ENCODE peak calls at places on chromosomes 11 and 22, in ten cellular contexts. X, U, E, O, C, W, M, J, Q and D are unnamed samples.
A peak's percentile ranks its signal among the peaks of the same experiment; 100 is the strongest.

GRCh38 chr11:47607380-47607779 is 13.2 kb upstream of the C1QTNF4 start:
- DNase-seq in J (peak; percentile 94), O (peak; percentile 40), W (no peak), U (peak; percentile 87), X (no peak), C (no peak), E (no peak), Q (no peak), M (peak; percentile 53), D (no peak)

GRCh38 chr11:91921974-91922373 is 302.6 kb upstream of the FAT3 start:
- DNase-seq in W (no peak), M (no peak), U (no peak), C (no peak), X (no peak), Q (no peak), E (no peak), J (no peak), O (no peak), D (no peak)

GRCh38 chr11:30150425-30150824 is 80.4 kb upstream of the FSHB start:
- DNase-seq in O (no peak), J (no peak), U (no peak), C (no peak), E (no peak), X (no peak), M (no peak), W (no peak), Q (no peak), D (no peak)

GRCh38 chr11:48004456-48004855 is 24.1 kb downstream of the PTPRJ start:
- DNase-seq in Q (no peak), J (no peak), X (no peak), U (no peak), O (no peak), W (no peak), C (no peak), M (no peak), E (peak; percentile 41), D (no peak)

GRCh38 chr11:120334894-120335462 is 1.2 kb upstream of the ARHGEF12 start:
- DNase-seq in O (peak; percentile 87), U (peak; percentile 98), Q (no peak), X (no peak), M (no peak), J (peak; percentile 84), C (peak; percentile 35), E (peak; percentile 67), W (peak; percentile 40), D (no peak)

GRCh38 chr11:131593301-131593700 is 222.9 kb downstream of the NTM start:
- DNase-seq in X (no peak), Q (no peak), M (no peak), C (no peak), W (no peak), U (no peak), J (no peak), E (no peak), O (no peak), D (no peak)

GRCh38 chr11:124754309-124754708 is 2.3 kb upstream of the VSIG2 start:
- DNase-seq in O (no peak), W (no peak), Q (no peak), C (no peak), J (no peak), E (no peak), M (no peak), U (peak; percentile 15), X (no peak), D (no peak)

GRCh38 chr22:30513462-30513861 is 8.0 kb upstream of the SEC14L4 start:
- DNase-seq in X (no peak), C (no peak), U (no peak), E (no peak), Q (no peak), O (no peak), J (no peak), W (no peak), M (no peak), D (peak; percentile 1)

GRCh38 chr11:109133159-109133558 is 288.8 kb upstream of the C11orf87 start:
- DNase-seq in E (no peak), J (no peak), X (no peak), C (no peak), M (no peak), O (no peak), W (no peak), Q (no peak), U (no peak), D (no peak)

GRCh38 chr11:2699185-2699530 is 636 bp downstream of the KCNQ1OT1 start:
- DNase-seq in X (peak; percentile 76), M (no peak), Q (peak; percentile 56), C (peak; percentile 15), O (no peak), U (no peak), W (peak; percentile 35), J (no peak), E (no peak), D (peak; percentile 83)

GRCh38 chr11:68946416-68947090 is 34.2 kb downstream of the MRGPRD start:
- DNase-seq in J (peak; percentile 72), W (peak; percentile 31), Q (no peak), C (no peak), M (peak; percentile 47), O (no peak), E (no peak), U (peak; percentile 92), X (no peak), D (peak; percentile 66)

GRCh38 chr11:128422576-128423370 is 164.6 kb downstream of the ETS1 start:
- DNase-seq in E (peak; percentile 95), W (no peak), X (no peak), J (no peak), Q (peak; percentile 47), M (peak; percentile 60), C (no peak), O (peak; percentile 80), U (no peak), D (peak; percentile 68)

GRCh38 chr22:25402501-25403283 is 161.8 kb upstream of the GRK3 start:
- DNase-seq in M (no peak), W (no peak), Q (no peak), X (peak; percentile 43), U (peak; percentile 32), J (no peak), C (no peak), O (peak; percentile 73), E (no peak), D (peak; percentile 64)
- H3K27ac ChIP-seq in M (peak overlapping the region; percentile 96), W (peak overlapping the region; percentile 98), Q (peak overlapping the region; percentile 90), X (peak overlapping the region; percentile 66), U (peak overlapping the region; percentile 74), J (no peak overlapping the region), C (no peak overlapping the region), O (peak overlapping the region; percentile 89), E (no peak overlapping the region), D (peak overlapping the region; percentile 92)

DNA sequence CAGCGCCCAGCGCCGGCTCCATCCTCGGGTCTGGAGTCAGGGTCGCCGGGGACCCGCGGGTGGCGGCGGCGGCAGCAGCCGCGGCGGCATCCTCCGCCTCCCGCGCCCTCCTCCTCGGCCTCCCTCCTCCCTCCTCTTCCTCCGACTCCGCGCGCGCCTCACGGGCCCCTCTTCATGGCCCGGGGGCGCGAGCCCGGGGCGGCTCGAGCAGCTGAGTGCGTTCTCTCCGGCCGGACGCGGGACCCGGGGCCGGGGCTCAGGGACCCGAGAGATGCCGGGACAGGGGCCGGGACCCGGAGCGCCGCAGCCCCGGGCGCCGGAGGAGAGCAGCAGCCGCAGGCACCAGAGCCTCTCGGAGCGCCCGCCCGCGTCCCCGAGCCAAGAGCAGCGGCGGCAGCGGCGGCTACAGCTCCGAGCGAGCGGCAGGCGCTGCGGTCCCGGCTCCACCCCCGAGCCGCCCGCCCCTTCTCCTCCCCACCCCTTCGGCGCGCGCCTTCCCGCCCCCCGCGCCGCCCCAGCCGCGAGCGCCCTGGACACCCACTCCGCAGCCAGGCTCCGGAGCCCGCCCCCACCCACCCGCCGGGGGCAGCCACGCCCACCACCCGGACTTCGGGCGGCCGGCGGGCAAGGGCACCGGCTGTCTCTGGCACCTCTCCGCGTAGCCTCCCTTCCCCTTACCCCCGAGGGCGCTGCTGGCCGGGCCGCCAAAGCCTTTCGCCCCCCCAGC is at the start of gene CHST1:
- DNase-seq in C (no peak), X (peak; percentile 76), M (peak; percentile 74), E (no peak), Q (no peak), U (no peak), W (no peak), J (no peak), O (peak; percentile 42), D (peak; percentile 86)
- H3K4me3 ChIP-seq in C (peak within 1 kb of the TSS; percentile 74), X (peak within 1 kb of the TSS; percentile 57), M (peak within 1 kb of the TSS; percentile 88), E (peak within 1 kb of the TSS; percentile 9), Q (peak within 1 kb of the TSS; percentile 65), U (peak within 1 kb of the TSS; percentile 41), W (peak within 1 kb of the TSS; percentile 67), J (peak within 1 kb of the TSS; percentile 57), O (peak within 1 kb of the TSS; percentile 68), D (no peak within 1 kb of the TSS)

DNA sequence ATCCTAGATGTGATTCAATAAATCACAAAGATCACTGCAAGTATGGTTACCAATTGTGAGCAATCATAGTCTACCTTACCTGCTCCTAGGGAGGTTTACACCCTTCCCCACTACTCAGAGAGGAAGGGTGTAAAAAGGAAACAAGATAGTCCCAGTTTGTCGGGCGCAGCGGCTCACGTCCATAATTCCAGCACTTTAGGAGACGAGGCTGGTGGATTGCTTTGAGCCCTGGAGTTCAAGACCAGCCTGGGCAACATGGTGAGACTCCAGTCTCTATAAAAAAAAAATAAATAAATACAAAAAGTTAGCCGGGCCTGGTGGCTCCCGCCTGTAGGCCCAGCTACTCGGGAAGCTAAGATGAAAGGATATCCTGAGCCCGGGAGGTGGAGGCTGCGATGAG is 962 bp upstream of the AMBRA1 start:
- DNase-seq in X (no peak), E (no peak), Q (no peak), O (no peak), J (no peak), W (no peak), M (no peak), U (no peak), C (no peak), D (no peak)
- H3K27ac ChIP-seq in X (peak overlapping the region; percentile 85), E (no peak overlapping the region), Q (no peak overlapping the region), O (no peak overlapping the region), J (no peak overlapping the region), W (peak overlapping the region; percentile 91), M (no peak overlapping the region), U (no peak overlapping the region), C (no peak overlapping the region), D (no peak overlapping the region)

DNA sequence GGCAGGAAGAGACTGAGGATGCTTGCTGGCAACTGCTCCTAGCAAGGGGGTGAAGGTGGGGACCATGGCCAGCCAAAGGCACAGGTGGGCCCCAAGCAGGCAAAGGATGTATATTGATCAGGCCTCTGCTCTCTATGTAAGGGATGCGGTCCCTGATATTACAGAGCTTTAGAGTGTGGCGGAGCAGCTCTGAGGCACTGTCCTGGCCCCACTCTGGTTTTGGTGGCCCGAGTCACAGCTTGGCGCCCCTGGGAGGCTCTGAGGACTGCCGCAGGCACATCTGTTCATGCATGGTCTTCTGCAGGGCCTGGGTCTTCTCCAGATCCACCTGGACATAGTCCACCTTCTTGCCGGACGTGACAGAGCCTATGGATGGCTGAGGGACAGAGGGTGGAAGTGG is 45.5 kb downstream of the GAB4 start:
- DNase-seq in X (no peak), Q (no peak), O (no peak), M (no peak), W (no peak), C (no peak), E (no peak), U (no peak), J (no peak), D (peak; percentile 56)
- H3K4me3 ChIP-seq in X (no peak overlapping the region), Q (no peak overlapping the region), O (no peak overlapping the region), M (no peak overlapping the region), W (no peak overlapping the region), C (no peak overlapping the region), E (no peak overlapping the region), U (no peak overlapping the region), J (no peak overlapping the region), D (no peak overlapping the region)